ENCODE peak calls at places on chromosomes 7 and 10, in seven cellular contexts. C, B, H, G, F, U and E are unnamed samples.

GRCh38 chr10:17528296-17528862 is 74.0 kb upstream of the ST8SIA6 start:
- DNase-seq in C (no peak), U (no peak), F (peak), H (no peak), G (no peak), B (no peak), E (no peak)

GRCh38 chr7:142542938-142543337 is 206.3 kb upstream of the PRSS1 start:
- DNase-seq in C (no peak), F (peak), G (no peak), H (peak), U (no peak), B (no peak), E (peak)

GRCh38 chr10:69328346-69328687 is 50.0 kb downstream of the HK1 start:
- DNase-seq in U (no peak), F (no peak), G (peak), B (no peak), H (no peak), C (no peak), E (no peak)

GRCh38 chr10:131736321-131736980 is 164.4 kb upstream of the PPP2R2D start:
- DNase-seq in H (no peak), F (no peak), U (no peak), G (no peak), C (no peak), B (no peak), E (no peak)

GRCh38 chr10:44899450-44900080 is 11.6 kb upstream of the TMEM72 start:
- DNase-seq in H (no peak), C (no peak), G (no peak), U (no peak), F (no peak), B (peak), E (no peak)

GRCh38 chr10:42755028-42755451 is 27.6 kb upstream of the BMS1 start:
- DNase-seq in B (no peak), F (no peak), C (peak), H (no peak), U (no peak), G (no peak), E (no peak)

GRCh38 chr7:80654887-80655340 is 16.5 kb downstream of the CD36 start:
- DNase-seq in B (no peak), F (no peak), G (no peak), H (no peak), C (no peak), U (no peak), E (no peak)

GRCh38 chr10:32687116-32687515 is 241.2 kb downstream of the CCDC7 start:
- DNase-seq in F (no peak), U (no peak), C (no peak), B (no peak), H (peak), G (no peak), E (no peak)

GRCh38 chr7:149196705-149197171 is 1.4 kb downstream of the ZNF282 start:
- DNase-seq in H (no peak), B (no peak), C (no peak), F (no peak), G (peak), U (peak), E (peak)

DNA sequence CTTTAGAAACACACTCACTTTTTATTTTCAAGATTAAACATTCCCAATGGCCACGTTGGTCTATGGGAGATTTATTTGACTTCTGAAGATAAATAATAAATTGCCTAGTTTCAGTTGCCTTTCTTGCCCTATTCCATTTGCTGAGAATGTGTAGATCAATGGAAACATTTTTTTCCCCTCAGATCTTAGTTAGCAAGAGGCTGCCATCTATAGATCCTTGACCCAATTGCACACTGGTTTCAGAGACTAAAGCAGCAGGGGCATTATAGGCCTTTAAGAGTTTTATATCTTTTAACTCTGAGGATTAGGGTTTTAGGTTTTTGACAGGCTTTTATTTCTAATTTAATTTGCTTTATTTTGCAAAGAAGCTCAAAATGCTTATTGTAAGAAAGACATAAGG is 163.2 kb upstream of the GPR26 start:
- DNase-seq in B (no peak), G (peak), U (no peak), F (no peak), H (no peak), C (no peak), E (no peak)
- TF ChIP-seq CTCF in B (peak), G (no peak), U (no peak), F (no peak), H (no peak), C (no peak), E (no peak)

GRCh38 chr7:90599892-90600555 is 3.9 kb downstream of the CDK14 start:
- DNase-seq in F (no peak), G (no peak), U (no peak), B (no peak), C (no peak), H (peak), E (peak)
- H3K4me3 ChIP-seq in F (no peak), G (no peak), U (no peak), B (no peak), C (no peak), H (no peak), E (no peak)

GRCh38 chr10:64376169-64376568 is 855.0 kb downstream of the REEP3 start:
- DNase-seq in F (no peak), H (no peak), G (no peak), C (no peak), U (no peak), B (peak), E (no peak)

GRCh38 chr10:64385355-64385754 is 864.2 kb downstream of the REEP3 start:
- DNase-seq in F (no peak), H (no peak), C (no peak), G (no peak), U (no peak), B (no peak), E (no peak)

GRCh38 chr10:64379898-64380297 is 858.7 kb downstream of the REEP3 start:
- DNase-seq in U (no peak), B (peak), F (no peak), H (no peak), G (peak), C (no peak), E (no peak)
- TF ChIP-seq CTCF in U (no peak), B (peak), F (no peak), H (no peak), G (no peak), C (no peak), E (no peak)

GRCh38 chr7:75054744-75055527 is 18.7 kb downstream of the RCC1L start:
- DNase-seq in B (no peak), F (peak), U (peak), H (peak), C (peak), G (no peak), E (peak)
- H3K4me3 ChIP-seq in B (no peak), F (no peak), U (no peak), H (no peak), C (no peak), G (no peak), E (no peak)

GRCh38 chr10:119616879-119617580 is 20.3 kb upstream of the TIAL1 start:
- DNase-seq in F (no peak), G (no peak), B (no peak), U (no peak), C (peak), H (no peak), E (peak)
- TF ChIP-seq CTCF in F (peak), G (no peak), B (no peak), U (no peak), C (no peak), H (peak), E (peak)

GRCh38 chr7:106080307-106080987 is 31.7 kb downstream of the SYPL1 start:
- DNase-seq in C (no peak), B (no peak), H (no peak), U (no peak), F (no peak), G (no peak), E (no peak)
- H3K4me3 ChIP-seq in C (no peak), B (no peak), H (no peak), U (no peak), F (no peak), G (no peak), E (no peak)

DNA sequence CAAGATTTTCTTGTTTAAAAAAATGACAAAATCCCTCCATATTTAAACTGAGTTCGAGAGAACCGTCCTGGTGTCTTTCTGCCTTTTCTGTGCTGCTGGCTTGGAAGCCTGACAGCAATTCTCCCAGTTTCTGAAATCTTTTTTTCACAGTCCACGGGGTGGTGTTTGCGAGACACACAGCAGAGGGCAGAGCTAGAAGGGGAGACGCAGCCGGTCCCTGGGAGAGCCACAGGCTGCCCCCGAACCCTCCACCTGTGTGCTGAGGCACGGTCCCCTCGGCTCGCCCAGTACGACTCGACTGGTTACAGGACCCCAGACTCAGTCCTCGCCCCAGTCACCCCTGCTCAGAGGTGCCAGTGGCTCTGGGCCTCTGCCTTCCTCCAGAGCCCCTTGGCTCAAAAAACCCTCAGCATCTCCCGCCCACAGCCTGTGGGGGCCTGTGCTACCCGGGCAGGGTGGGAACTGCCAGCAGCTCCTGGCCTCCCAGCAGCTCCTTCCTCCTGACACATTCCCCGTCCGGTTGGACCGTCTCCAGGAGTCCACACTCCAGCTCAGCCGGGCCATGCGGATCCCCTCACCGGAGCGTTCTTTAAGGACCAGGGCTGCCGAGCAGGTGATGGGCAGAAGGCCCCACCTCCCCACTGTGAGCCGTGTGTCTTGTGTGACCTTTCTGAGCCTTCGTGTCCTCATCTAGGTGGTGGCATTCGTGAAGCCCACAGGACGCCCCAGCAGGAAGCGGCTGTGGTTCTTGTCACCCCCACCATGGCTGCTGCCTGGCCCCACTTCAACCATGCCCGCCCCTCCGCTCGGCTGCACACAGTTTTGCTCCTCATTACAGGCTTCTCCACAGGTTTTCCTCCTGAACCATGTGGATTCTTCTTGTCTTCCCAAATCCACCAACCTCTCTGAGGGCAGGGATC is 52.3 kb upstream of the EN2 start:
- DNase-seq in C (no peak), B (peak), H (no peak), U (no peak), F (no peak), G (no peak), E (no peak)
- TF ChIP-seq CTCF in C (no peak), B (peak), H (no peak), U (no peak), F (no peak), G (no peak), E (no peak)

GRCh38 chr10:72276421-72277339 is 3.0 kb downstream of the DDIT4 start:
- DNase-seq in G (peak), F (peak), U (no peak), B (no peak), H (peak), C (peak), E (peak)
- H3K4me3 ChIP-seq in G (peak), F (peak), U (peak), B (no peak), H (peak), C (peak), E (peak)

DNA sequence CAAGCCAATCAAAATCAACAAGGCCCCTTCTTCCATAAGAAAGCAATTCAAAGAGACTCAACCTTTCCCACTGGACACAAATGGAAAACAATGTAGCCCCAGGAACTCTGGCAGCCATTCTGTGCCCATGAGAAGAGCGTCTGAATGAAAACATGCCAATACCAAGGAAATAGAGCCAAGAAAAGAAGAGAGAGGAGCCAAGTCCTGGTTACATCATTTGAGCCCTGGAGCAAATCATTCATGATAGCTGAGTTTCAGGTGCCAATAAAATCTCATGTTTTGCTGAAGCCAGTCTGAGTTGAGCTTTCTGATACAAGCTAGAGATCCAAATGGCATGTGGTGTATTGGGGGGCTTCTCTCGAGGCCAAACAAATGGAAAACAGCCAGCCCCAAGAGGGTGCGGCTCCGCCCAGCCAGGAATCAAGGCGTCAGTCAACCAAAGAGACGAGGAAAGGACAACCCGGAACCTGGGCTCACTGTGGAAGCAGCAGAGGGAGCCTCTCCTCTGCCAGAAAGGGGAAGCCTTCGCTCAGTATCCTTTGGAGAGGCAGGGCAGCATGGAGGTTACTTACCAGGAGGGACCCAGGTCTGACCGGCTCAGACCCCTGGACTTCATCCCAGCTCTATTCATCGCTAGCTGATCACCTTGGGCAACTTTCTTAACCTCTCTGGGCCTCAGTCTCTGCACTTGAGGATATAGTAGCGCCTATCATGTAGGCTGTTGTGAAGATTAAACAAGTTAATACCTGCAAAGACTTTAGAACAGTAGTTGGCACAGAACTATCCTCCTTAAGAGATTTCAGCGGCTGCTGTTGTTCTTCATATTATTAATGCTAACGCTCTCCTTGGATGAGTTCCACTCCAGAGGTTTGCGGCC is 61.8 kb downstream of the OAT start:
- DNase-seq in F (no peak), G (no peak), C (no peak), B (no peak), H (no peak), U (no peak), E (no peak)
- TF ChIP-seq CTCF in F (no peak), G (no peak), C (no peak), B (no peak), H (no peak), U (no peak), E (no peak)

DNA sequence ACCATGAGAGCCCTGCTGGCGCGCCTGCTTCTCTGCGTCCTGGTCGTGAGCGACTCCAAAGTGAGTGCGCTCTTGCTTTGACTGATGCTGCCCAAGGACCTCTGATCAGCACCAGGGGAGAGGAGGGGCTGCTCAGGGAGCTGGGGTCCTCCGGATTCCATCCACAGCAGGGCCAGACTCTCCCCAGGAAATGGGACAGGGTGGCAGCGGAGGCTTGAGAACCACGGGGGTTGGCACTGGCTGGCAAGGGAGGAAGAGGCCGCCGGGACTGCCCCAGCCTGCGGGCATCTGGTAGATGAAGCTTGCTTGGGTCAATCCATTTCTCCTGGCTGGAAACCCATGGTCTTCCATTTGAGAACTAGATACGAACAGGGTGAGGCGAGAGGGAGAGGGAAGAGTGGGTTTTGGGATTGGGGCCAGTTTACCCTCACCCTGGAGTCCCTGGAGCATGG is 647 bp downstream of the PLAU start:
- DNase-seq in B (no peak), C (no peak), H (peak), U (peak), G (peak), F (no peak), E (peak)
- H3K4me3 ChIP-seq in B (peak), C (peak), H (peak), U (peak), G (peak), F (peak), E (peak)